ENCODE peak calls at places on chromosomes 4 and X, in eight cellular contexts. K is AG04450, R is omental fat pad, G is Calu3, N is AG09319, L is transverse colon, J is Panc1, I is neural progenitor cell. O is an unnamed sample.

GRCh38 chr4:112178731-112179130 is 33.5 kb downstream of the FAM241A start:
- DNase-seq in K (no peak), R (no peak), G (no peak), N (no peak), L (no peak), J (no peak), I (no peak), O (no peak)

GRCh38 chrX:122026665-122027064 is 979.3 kb downstream of the GLUD2 start:
- DNase-seq in K (no peak), R (no peak), G (no peak), N (no peak), L (no peak), J (no peak), I (no peak), O (no peak)

GRCh38 chr4:24611575-24611974 is 27.2 kb upstream of the DHX15 start:
- DNase-seq in K (no peak), R (no peak), G (no peak), N (no peak), L (no peak), J (no peak), I (no peak), O (no peak)

GRCh38 chr4:118290951-118291350 is 61.9 kb downstream of the PRSS12 start:
- DNase-seq in K (no peak), R (no peak), G (no peak), N (no peak), L (no peak), J (no peak), I (no peak), O (no peak)

GRCh38 chr4:89303177-89303576 is 4.4 kb downstream of the GPRIN3 start:
- DNase-seq in K (no peak), R (no peak), G (no peak), N (no peak), L (peak), J (no peak), I (no peak), O (no peak)

GRCh38 chr4:110867251-110867960 is 244.5 kb upstream of the PITX2 start:
- DNase-seq in K (no peak), R (no peak), G (no peak), N (no peak), L (no peak), J (no peak), I (no peak), O (peak)

GRCh38 chr4:11130195-11130975 is 298.3 kb downstream of the HS3ST1 start:
- DNase-seq in K (no peak), R (no peak), G (no peak), N (no peak), L (no peak), J (no peak), I (no peak), O (no peak)

GRCh38 chrX:24117288-24117687 is 32.2 kb upstream of the ZFX start:
- DNase-seq in K (peak), R (no peak), G (no peak), N (peak), L (no peak), J (no peak), I (no peak), O (no peak)

GRCh38 chr4:159447296-159447695 is 344.4 kb downstream of the RAPGEF2 start:
- DNase-seq in K (no peak), R (no peak), G (no peak), N (no peak), L (no peak), J (no peak), I (no peak), O (no peak)

GRCh38 chrX:50780144-50780543 is 33.9 kb downstream of the SHROOM4 start:
- DNase-seq in K (no peak), R (no peak), G (no peak), N (no peak), L (no peak), J (no peak), I (no peak), O (no peak)

GRCh38 chrX:134538316-134538715 is 78.4 kb downstream of the HPRT1 start:
- DNase-seq in K (no peak), R (no peak), G (no peak), N (no peak), L (no peak), J (no peak), I (no peak), O (no peak)

GRCh38 chrX:69988955-69989394 is 60.8 kb downstream of the AWAT2 start:
- DNase-seq in K (no peak), R (no peak), G (peak), N (no peak), L (no peak), J (no peak), I (no peak), O (no peak)

GRCh38 chr4:169268951-169269781 is 1.6 kb downstream of the SH3RF1 start:
- DNase-seq in K (peak), R (no peak), G (peak), N (no peak), L (peak), J (no peak), I (peak), O (no peak)

GRCh38 chr4:121182296-121182695 is 18.2 kb upstream of the TNIP3 start:
- DNase-seq in K (no peak), R (no peak), G (no peak), N (no peak), L (no peak), J (no peak), I (no peak), O (no peak)

GRCh38 chrX:19964017-19964710 is 26.7 kb downstream of the BCLAF3 start:
- DNase-seq in K (no peak), R (no peak), G (no peak), N (no peak), L (no peak), J (no peak), I (no peak), O (peak)

GRCh38 chr4:174934360-174934759 is 16.2 kb downstream of the ADAM29 start:
- DNase-seq in K (no peak), R (no peak), G (no peak), N (no peak), L (no peak), J (no peak), I (no peak), O (no peak)

GRCh38 chrX:107712231-107713204 is 63.1 kb downstream of the TSC22D3 start:
- DNase-seq in K (no peak), R (no peak), G (no peak), N (no peak), L (peak), J (no peak), I (no peak), O (no peak)

GRCh38 chr4:75048208-75048879 is 115.4 kb downstream of the PARM1 start:
- DNase-seq in K (no peak), R (no peak), G (no peak), N (no peak), L (no peak), J (no peak), I (peak), O (no peak)

GRCh38 chr4:171813195-171813955 is at the start of gene GALNTL6:
- DNase-seq in K (no peak), R (no peak), G (no peak), N (no peak), L (no peak), J (no peak), I (peak), O (peak)

GRCh38 chrX:47179221-47179927 is 14.3 kb upstream of the UBA1 start:
- DNase-seq in K (no peak), R (no peak), G (no peak), N (no peak), L (no peak), J (no peak), I (no peak), O (no peak)

GRCh38 chr4:11005321-11005720 is 320.8 kb upstream of the CLNK start:
- DNase-seq in K (no peak), R (no peak), G (no peak), N (no peak), L (no peak), J (no peak), I (no peak), O (no peak)

GRCh38 chrX:118056870-118057269 is 59.7 kb downstream of the KLHL13 start:
- DNase-seq in K (no peak), R (no peak), G (no peak), N (no peak), L (no peak), J (no peak), I (no peak), O (no peak)

GRCh38 chr4:10832989-10833635 is 148.5 kb upstream of the CLNK start:
- DNase-seq in K (no peak), R (no peak), G (no peak), N (no peak), L (no peak), J (no peak), I (no peak), O (no peak)

GRCh38 chr4:73315091-73315490 is 56.5 kb upstream of the ANKRD17 start:
- DNase-seq in K (no peak), R (no peak), G (no peak), N (peak), L (no peak), J (no peak), I (no peak), O (no peak)

GRCh38 chr4:152289963-152290362 is 245.9 kb downstream of the FBXW7 start:
- DNase-seq in K (no peak), R (no peak), G (no peak), N (no peak), L (no peak), J (no peak), I (no peak), O (no peak)

GRCh38 chr4:168923526-168924194 is 86.4 kb downstream of the CBR4 start:
- DNase-seq in K (peak), R (no peak), G (peak), N (no peak), L (peak), J (peak), I (peak), O (peak)

GRCh38 chr4:144705861-144706590 is 60.1 kb downstream of the HHIP start:
- DNase-seq in K (no peak), R (no peak), G (no peak), N (no peak), L (no peak), J (no peak), I (peak), O (no peak)

GRCh38 chrX:11530621-11531020 is 135.1 kb downstream of the ARHGAP6 start:
- DNase-seq in K (no peak), R (no peak), G (no peak), N (no peak), L (no peak), J (no peak), I (no peak), O (no peak)

GRCh38 chr4:14771504-14772175 is 230.6 kb upstream of the CPEB2 start:
- DNase-seq in K (no peak), R (no peak), G (no peak), N (no peak), L (no peak), J (no peak), I (no peak), O (no peak)

GRCh38 chrX:27953161-27953560 is 28.1 kb downstream of the DCAF8L1 start:
- DNase-seq in K (no peak), R (no peak), G (no peak), N (no peak), L (no peak), J (no peak), I (no peak), O (no peak)

GRCh38 chr4:5465956-5466355 is 242.4 kb downstream of the EVC2 start:
- DNase-seq in K (no peak), R (no peak), G (no peak), N (no peak), L (no peak), J (no peak), I (no peak), O (no peak)

GRCh38 chrX:8191022-8191421 is 20.0 kb upstream of the VCX2 start:
- DNase-seq in K (no peak), R (no peak), G (no peak), N (no peak), L (peak), J (no peak), I (no peak), O (no peak)

GRCh38 chr4:37388672-37389368 is 144.3 kb downstream of the NWD2 start:
- DNase-seq in K (no peak), R (no peak), G (no peak), N (no peak), L (no peak), J (no peak), I (peak), O (no peak)

GRCh38 chr4:55296076-55296475 is 50.0 kb upstream of the SRD5A3 start:
- DNase-seq in K (no peak), R (no peak), G (no peak), N (no peak), L (no peak), J (no peak), I (no peak), O (no peak)

GRCh38 chr4:62640296-62640695 is 1440.2 kb downstream of the ADGRL3 start:
- DNase-seq in K (no peak), R (no peak), G (no peak), N (no peak), L (no peak), J (no peak), I (no peak), O (no peak)

GRCh38 chrX:30010471-30010870 is 204.9 kb upstream of the MAGEB2 start:
- DNase-seq in K (no peak), R (no peak), G (no peak), N (no peak), L (no peak), J (no peak), I (no peak), O (no peak)

GRCh38 chr4:3297066-3297859 is 4.4 kb downstream of the RGS12 start:
- DNase-seq in K (no peak), R (peak), G (no peak), N (no peak), L (no peak), J (no peak), I (no peak), O (no peak)

GRCh38 chr4:33924239-33924638 is 2320.1 kb downstream of the ARAP2 start:
- DNase-seq in K (peak), R (no peak), G (no peak), N (peak), L (no peak), J (no peak), I (peak), O (no peak)

GRCh38 chrX:138026211-138026610 is 460.3 kb downstream of the ZIC3 start:
- DNase-seq in K (no peak), R (no peak), G (no peak), N (no peak), L (no peak), J (no peak), I (no peak), O (peak)
- TF ChIP-seq CTCF in K (no peak), R (no peak), G (no peak), N (peak), L (peak), J (peak), I (peak), O (peak)

GRCh38 chr4:97984545-97985131 is 158.6 kb downstream of the STPG2 start:
- DNase-seq in K (no peak), R (no peak), G (peak), N (no peak), L (no peak), J (no peak), I (peak), O (no peak)
- TF ChIP-seq CTCF in K (peak), R (no peak), G (no peak), N (no peak), L (no peak), J (peak), I (peak), O (peak)

DNA sequence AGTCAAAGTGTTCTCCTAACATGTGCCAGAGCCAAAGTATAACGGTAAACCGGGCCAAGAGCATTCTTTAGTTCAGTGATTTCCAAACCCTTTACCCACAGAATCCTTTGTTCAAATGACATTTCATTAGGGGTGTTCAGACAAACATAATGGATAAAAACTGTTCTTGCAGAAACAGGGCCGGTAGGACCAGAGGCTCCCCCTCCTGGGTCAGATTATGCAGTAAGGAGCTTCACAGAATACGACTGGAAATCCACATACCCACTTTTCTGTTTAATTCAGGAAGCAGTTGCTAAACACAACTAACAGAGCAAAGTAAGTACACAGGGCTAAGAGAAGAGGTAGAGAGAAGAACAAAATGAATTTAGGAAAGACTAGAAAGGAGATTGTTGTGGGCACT is 46.6 kb upstream of the TMEM184C start:
- DNase-seq in K (no peak), R (no peak), G (no peak), N (no peak), L (no peak), J (no peak), I (no peak), O (no peak)
- TF ChIP-seq CTCF in K (no peak), R (no peak), G (no peak), N (peak), L (no peak), J (no peak), I (no peak), O (no peak)

DNA sequence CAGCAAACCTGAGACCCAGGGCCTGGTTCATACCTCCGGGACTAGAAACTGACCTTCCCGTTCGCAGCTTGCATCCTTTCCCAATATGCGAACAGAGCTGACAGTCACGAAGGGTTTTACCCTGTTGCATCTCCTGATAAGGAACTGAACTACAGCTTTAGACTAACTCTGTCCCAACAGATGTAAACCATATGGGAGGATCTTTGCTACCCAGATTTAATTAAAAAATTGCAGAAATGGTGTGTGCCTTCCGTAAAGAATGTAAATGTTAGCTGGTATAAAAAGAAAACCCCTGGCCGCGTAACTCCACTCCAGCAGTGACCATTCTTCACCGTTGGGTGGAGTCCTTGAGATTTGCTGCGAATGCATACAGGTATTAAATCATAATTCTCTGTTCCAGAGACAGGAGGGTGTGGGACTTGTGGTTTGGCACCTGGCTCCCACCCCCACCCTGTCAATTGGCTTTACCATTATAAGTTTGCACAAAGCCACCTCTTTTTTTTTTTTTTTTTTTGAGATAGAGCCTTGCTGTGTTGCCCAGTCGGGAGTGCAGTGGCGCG is 40.6 kb upstream of the SORCS2 start:
- DNase-seq in K (no peak), R (no peak), G (no peak), N (no peak), L (no peak), J (no peak), I (no peak), O (no peak)
- TF ChIP-seq CTCF in K (no peak), R (no peak), G (no peak), N (no peak), L (peak), J (peak), I (peak), O (no peak)